ENCODE peak calls at places on chromosomes 4 and X, in six cellular contexts. M is dorsolateral prefrontal cortex, T is neural crest cell, B is body of pancreas, N is Calu3, R is K562. L is an unnamed sample.

GRCh38 chr4:19987746-19988145 is 264.0 kb upstream of the SLIT2 start:
- DNase-seq in B (no peak), R (no peak), M (no peak), N (no peak), T (no peak), L (no peak)

GRCh38 chr4:71872221-71872620 is 88.3 kb upstream of the GC start:
- DNase-seq in B (no peak), N (no peak), R (no peak), M (no peak), T (no peak), L (no peak)

GRCh38 chrX:54807524-54808108 is at the start of gene MAGED2:
- DNase-seq in M (no peak), T (no peak), R (peak; percentile 25), B (peak; percentile 22), N (no peak), L (peak; percentile 58)

GRCh38 chrX:151954730-151955129 is 19.7 kb downstream of the GABRE start:
- DNase-seq in N (no peak), R (no peak), B (no peak), T (no peak), M (no peak), L (no peak)

GRCh38 chr4:41670530-41670929 is 78.0 kb downstream of the PHOX2B start:
- DNase-seq in R (no peak), M (peak; percentile 52), B (peak; percentile 79), N (no peak), T (no peak), L (no peak)

GRCh38 chr4:23921447-23921845 is 31.6 kb upstream of the PPARGC1A start:
- DNase-seq in N (no peak), T (no peak), M (no peak), R (no peak), B (no peak), L (no peak)

GRCh38 chr4:762211-763190 is 56.9 kb downstream of the PCGF3 start:
- DNase-seq in T (no peak), N (no peak), M (no peak), B (no peak), R (no peak), L (peak; percentile 47)

GRCh38 chrX:84453351-84454246 is 48.7 kb downstream of the HDX start:
- DNase-seq in N (no peak), B (no peak), T (no peak), M (no peak), R (no peak), L (no peak)

GRCh38 chr4:176548571-176548970 is 228.8 kb downstream of the SPCS3 start:
- DNase-seq in N (no peak), M (no peak), T (no peak), R (no peak), B (no peak), L (no peak)

GRCh38 chr4:3676907-3677495 is 89.2 kb upstream of the ADRA2C start:
- DNase-seq in R (no peak), N (no peak), T (no peak), M (no peak), B (no peak), L (peak; percentile 14)

GRCh38 chr4:3676196-3676595 is 90.0 kb upstream of the ADRA2C start:
- DNase-seq in R (no peak), T (no peak), M (no peak), B (peak; percentile 9), N (no peak), L (peak; percentile 8)

GRCh38 chr4:3675251-3676115 is 90.7 kb upstream of the ADRA2C start:
- DNase-seq in N (no peak), T (no peak), R (no peak), B (peak; percentile 4), M (no peak), L (peak; percentile 12)

GRCh38 chr4:3679071-3679825 is 86.9 kb upstream of the ADRA2C start:
- DNase-seq in B (no peak), T (no peak), N (no peak), M (no peak), R (no peak), L (peak; percentile 24)

GRCh38 chr4:3677671-3678070 is 88.5 kb upstream of the ADRA2C start:
- DNase-seq in R (no peak), M (no peak), B (no peak), N (no peak), T (no peak), L (peak; percentile 18)
- TF ChIP-seq CTCF in R (no peak), M (no peak), B (no peak), N (no peak), T (no peak), L (no peak)

GRCh38 chrX:55839480-55839879 is 121.9 kb downstream of the RRAGB start:
- DNase-seq in B (no peak), N (no peak), T (no peak), M (no peak), R (no peak), L (peak; percentile 11)
- TF ChIP-seq CTCF in B (no peak), N (no peak), T (no peak), M (no peak), R (no peak), L (no peak)

DNA sequence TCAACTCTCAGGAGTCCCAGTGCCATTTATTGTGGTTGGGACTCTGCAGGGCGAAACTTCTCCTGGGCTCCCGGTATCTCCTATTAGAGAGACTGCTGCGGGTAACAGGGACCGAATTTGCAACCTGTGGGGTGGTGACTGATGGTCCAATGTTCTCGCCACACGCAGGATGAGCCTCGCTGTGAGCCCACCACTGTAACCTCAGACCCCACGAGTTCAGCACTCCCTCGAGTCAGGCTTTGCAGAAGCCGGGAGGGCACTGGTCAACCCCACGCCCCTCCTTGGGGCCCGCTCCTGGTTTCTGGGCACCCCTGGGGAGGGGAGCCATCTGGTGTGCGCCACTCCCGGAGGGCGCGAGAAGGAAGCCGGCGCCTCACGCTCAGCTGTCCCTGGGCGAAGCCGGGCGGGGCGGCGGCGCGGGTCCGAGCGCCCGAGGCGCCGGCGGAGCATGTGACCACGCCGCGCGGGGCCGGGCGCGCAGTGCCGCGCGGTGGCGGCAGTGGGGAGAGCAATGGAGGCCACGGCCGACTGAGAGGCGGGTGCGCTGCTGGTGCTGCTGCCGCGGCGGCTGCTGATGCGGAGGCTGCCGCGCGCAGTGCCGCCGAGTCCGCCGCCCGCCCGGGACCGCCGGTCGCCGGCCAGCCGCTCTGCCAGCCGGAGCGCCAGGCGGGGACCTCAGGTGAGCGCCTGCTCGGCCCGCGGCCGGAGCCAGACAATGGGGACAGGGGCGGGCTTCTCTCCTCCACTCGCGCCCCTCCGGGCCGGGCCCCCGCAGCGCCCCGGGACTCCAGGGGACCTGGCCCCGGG is 100.1 kb downstream of the CEP135 start:
- DNase-seq in B (peak; percentile 24), N (peak; percentile 68), R (peak; percentile 70), M (no peak), T (peak; percentile 68), L (peak; percentile 88)
- TF ChIP-seq CTCF in B (no peak), N (no peak), R (peak; percentile 62), M (no peak), T (peak; percentile 57), L (no peak)

GRCh38 chr4:166091146-166091545 is 218.1 kb downstream of the TLL1 start:
- DNase-seq in R (no peak), M (no peak), N (no peak), T (no peak), B (no peak), L (no peak)
- TF ChIP-seq CTCF in R (no peak), M (no peak), N (no peak), T (no peak), B (no peak), L (no peak)

GRCh38 chrX:131728295-131729145 is 184.6 kb downstream of the OR13H1 start:
- DNase-seq in M (peak; percentile 79), T (no peak), B (peak; percentile 87), N (no peak), R (no peak), L (no peak)
- TF ChIP-seq CTCF in M (peak; percentile 62), T (no peak), B (no peak), N (no peak), R (no peak), L (no peak)

DNA sequence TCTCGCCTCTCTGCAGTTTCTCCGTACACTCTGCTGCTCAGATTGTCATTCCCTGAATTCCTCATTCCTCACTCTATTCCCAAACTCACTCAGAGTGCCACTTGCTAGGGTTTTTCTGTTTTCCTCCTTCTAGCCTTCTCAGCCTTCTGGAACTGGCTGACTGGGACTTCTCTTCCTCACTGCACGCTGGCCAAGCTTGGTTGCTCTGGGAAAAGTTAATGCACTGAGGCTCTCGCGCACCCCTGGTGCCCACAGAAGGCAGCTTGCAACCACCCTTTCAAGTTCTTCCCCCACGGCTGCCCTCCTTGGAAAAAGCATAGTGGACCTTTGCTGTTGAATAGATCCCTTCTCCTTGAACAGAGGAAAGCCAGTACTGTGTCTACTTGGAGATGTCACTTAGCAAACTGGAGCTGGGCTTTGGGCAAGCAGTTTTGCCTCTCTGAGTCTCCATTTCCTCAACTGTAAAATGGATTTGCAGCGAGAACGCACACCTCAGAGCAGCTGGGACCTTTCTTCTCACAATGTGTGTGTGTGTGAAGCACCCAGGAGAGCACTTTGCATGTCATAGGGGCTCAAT is 6.0 kb upstream of the CCKAR start:
- DNase-seq in B (peak; percentile 26), T (no peak), R (no peak), M (no peak), N (no peak), L (no peak)
- TF ChIP-seq CTCF in B (no peak), T (no peak), R (peak; percentile 7), M (no peak), N (no peak), L (no peak)

GRCh38 chrX:12076046-12076445 is 62.2 kb upstream of the FRMPD4 start:
- DNase-seq in T (no peak), N (peak; percentile 1), B (no peak), R (no peak), M (no peak), L (no peak)

GRCh38 chrX:12080265-12080664 is 58.0 kb upstream of the FRMPD4 start:
- DNase-seq in N (peak; percentile 27), B (no peak), R (peak; percentile 8), T (no peak), M (no peak), L (no peak)
- TF ChIP-seq CTCF in N (peak; percentile 50), B (no peak), R (peak; percentile 44), T (peak; percentile 70), M (peak; percentile 56), L (peak; percentile 56)

L was measured in glutamatergic neuron.